ENCODE peak calls at places on chromosome 15, in seven cellular contexts. L is T-helper 2 cell, I is NCI-H1417 treated with DMSO at 0.1 percent for 48 hours, X is stomach, A is epithelial cell of esophagus, G is ELF-1, K is NCI-H2107. C is an unnamed sample.
A peak's percentile ranks its signal among the peaks of the same experiment; 100 is the strongest.

GRCh38 chr15:94749848-94750617 is 518.7 kb downstream of the MCTP2 start:
- DNase-seq in L (no peak), I (no peak), X (no peak), A (peak; percentile 39), G (no peak), K (no peak), C (peak; percentile 2)

GRCh38 chr15:56804908-56805307 is 71.6 kb upstream of the ZNF280D start:
- DNase-seq in L (no peak), I (no peak), X (no peak), A (no peak), G (no peak), K (no peak), C (no peak)

GRCh38 chr15:71804226-71804625 is 6.1 kb upstream of the NR2E3 start:
- DNase-seq in L (no peak), I (no peak), X (no peak), A (no peak), G (no peak), K (no peak), C (no peak)

GRCh38 chr15:48754011-48754410 is 56.9 kb downstream of the CEP152 start:
- DNase-seq in L (no peak), I (no peak), X (no peak), A (no peak), G (no peak), K (no peak), C (no peak)

GRCh38 chr15:99438222-99438592 is 127.6 kb upstream of the MEF2A start:
- DNase-seq in L (no peak), I (no peak), X (no peak), A (no peak), G (no peak), K (no peak), C (no peak)

GRCh38 chr15:96392380-96393208 is 62.1 kb downstream of the NR2F2 start:
- DNase-seq in L (no peak), I (no peak), X (no peak), A (no peak), G (peak; percentile 68), K (no peak), C (no peak)

GRCh38 chr15:65916664-65917406 is 47.5 kb downstream of the RAB11A start:
- DNase-seq in L (no peak), I (no peak), X (peak; percentile 71), A (peak; percentile 44), G (peak; percentile 87), K (no peak), C (peak; percentile 22)

GRCh38 chr15:42914728-42915497 is 5.7 kb downstream of the TTBK2 start:
- DNase-seq in L (no peak), I (no peak), X (no peak), A (no peak), G (no peak), K (no peak), C (no peak)

GRCh38 chr15:67736810-67737209 is 88.5 kb upstream of the SKOR1 start:
- DNase-seq in L (no peak), I (no peak), X (no peak), A (peak; percentile 34), G (no peak), K (no peak), C (no peak)

GRCh38 chr15:26352909-26353308 is 420.0 kb downstream of the GABRB3 start:
- DNase-seq in L (no peak), I (no peak), X (no peak), A (no peak), G (no peak), K (no peak), C (no peak)

GRCh38 chr15:101487060-101487459 is 2.4 kb downstream of the PCSK6 start:
- DNase-seq in L (no peak), I (no peak), X (no peak), A (no peak), G (no peak), K (no peak), C (no peak)

GRCh38 chr15:101165905-101166471 is 85.9 kb downstream of the CHSY1 start:
- DNase-seq in L (no peak), I (no peak), X (no peak), A (no peak), G (no peak), K (no peak), C (no peak)

GRCh38 chr15:68554716-68555347 is 24.0 kb upstream of the CORO2B start:
- DNase-seq in L (no peak), I (no peak), X (no peak), A (no peak), G (no peak), K (no peak), C (no peak)

GRCh38 chr15:43239732-43240491 is 19.1 kb upstream of the EPB42 start:
- DNase-seq in L (no peak), I (no peak), X (no peak), A (no peak), G (no peak), K (no peak), C (no peak)

GRCh38 chr15:36970522-36970921 is 129.8 kb downstream of the MEIS2 start:
- DNase-seq in L (no peak), I (peak; percentile 90), X (no peak), A (no peak), G (no peak), K (no peak), C (no peak)

GRCh38 chr15:40906947-40907802 is 12.9 kb downstream of the VPS18 start:
- DNase-seq in L (no peak), I (no peak), X (peak; percentile 74), A (no peak), G (peak; percentile 17), K (no peak), C (no peak)

GRCh38 chr15:83769411-83769960 is 115.6 kb downstream of the ADAMTSL3 start:
- DNase-seq in L (no peak), I (peak; percentile 27), X (no peak), A (peak; percentile 45), G (no peak), K (no peak), C (no peak)

GRCh38 chr15:100902436-100903190 is 16.5 kb upstream of the LRRK1 start:
- DNase-seq in L (no peak), I (no peak), X (peak; percentile 77), A (peak; percentile 88), G (no peak), K (no peak), C (no peak)

GRCh38 chr15:70101459-70102113 is 3.9 kb upstream of the TLE3 start:
- DNase-seq in L (no peak), I (peak; percentile 84), X (peak; percentile 63), A (peak; percentile 84), G (peak; percentile 95), K (peak; percentile 61), C (no peak)

GRCh38 chr15:40146037-40146436 is 14.8 kb upstream of the BUB1B start:
- DNase-seq in L (no peak), I (no peak), X (no peak), A (peak; percentile 82), G (no peak), K (no peak), C (no peak)

GRCh38 chr15:97678677-97679076 is 281.8 kb upstream of the ARRDC4 start:
- DNase-seq in L (no peak), I (no peak), X (no peak), A (no peak), G (no peak), K (no peak), C (no peak)

GRCh38 chr15:40770147-40770721 is 454 bp downstream of the C15orf62 start:
- DNase-seq in L (no peak), I (no peak), X (peak; percentile 59), A (no peak), G (no peak), K (no peak), C (no peak)

GRCh38 chr15:99103279-99103678 is 1.6 kb upstream of the SYNM start:
- DNase-seq in L (no peak), I (no peak), X (no peak), A (no peak), G (no peak), K (no peak), C (no peak)

GRCh38 chr15:78605201-78605600 is 15.6 kb downstream of the CHRNA3 start:
- DNase-seq in L (no peak), I (no peak), X (no peak), A (no peak), G (no peak), K (no peak), C (no peak)

GRCh38 chr15:66858423-66859207 is 156.6 kb downstream of the SMAD6 start:
- DNase-seq in L (no peak), I (no peak), X (no peak), A (no peak), G (no peak), K (no peak), C (no peak)

GRCh38 chr15:96699871-96700401 is 369.4 kb downstream of the NR2F2 start:
- DNase-seq in L (no peak), I (peak; percentile 82), X (no peak), A (no peak), G (peak; percentile 85), K (no peak), C (no peak)

GRCh38 chr15:59372352-59373211 is at the start of gene MYO1E:
- DNase-seq in L (no peak), I (peak; percentile 76), X (peak; percentile 91), A (peak; percentile 98), G (peak; percentile 97), K (peak; percentile 52), C (peak; percentile 92)